ENCODE peak calls at places on chromosome 4, in nine cellular contexts. K is MM.1S, C is heart left ventricle, P is endodermal cell, U is lower lobe of right lung, O is neural progenitor cell, Y is HCT116, V is neuronal stem cell, G is esophagus squamous epithelium. T is an unnamed sample. For H3K4me1, the result is how much of the 10 kb centered on the place peaks cover.

GRCh38 chr4:3786196-3786869 is 20.1 kb downstream of the ADRA2C start:
- DNase-seq in K (no peak), C (peak), P (no peak), U (no peak), O (no peak), Y (no peak), V (no peak), G (no peak), T (peak)

GRCh38 chr4:13396161-13396560 is 88.0 kb downstream of the RAB28 start:
- DNase-seq in K (no peak), C (no peak), P (no peak), U (no peak), O (no peak), Y (no peak), V (no peak), G (no peak), T (no peak)

GRCh38 chr4:71290074-71290473 is 48.7 kb upstream of the SLC4A4 start:
- DNase-seq in K (no peak), C (no peak), P (no peak), U (no peak), O (no peak), Y (no peak), V (no peak), G (no peak), T (no peak)

GRCh38 chr4:100016191-100016590 is 66.1 kb upstream of the H2AZ1 start:
- DNase-seq in K (no peak), C (no peak), P (no peak), U (no peak), O (no peak), Y (no peak), V (no peak), G (no peak), T (no peak)

GRCh38 chr4:185524888-185525863 is 10.1 kb downstream of the PDLIM3 start:
- DNase-seq in K (no peak), C (no peak), P (no peak), U (no peak), O (no peak), Y (no peak), V (no peak), G (no peak), T (no peak)

GRCh38 chr4:10593130-10593529 is 91.4 kb downstream of the CLNK start:
- DNase-seq in K (no peak), C (no peak), P (peak), U (no peak), O (peak), Y (peak), V (no peak), G (no peak), T (no peak)

GRCh38 chr4:151563194-151563593 is 154.2 kb downstream of the FHIP1A start:
- DNase-seq in K (no peak), C (no peak), P (no peak), U (no peak), O (no peak), Y (no peak), V (no peak), G (no peak), T (peak)

GRCh38 chr4:172962564-172963353 is 205.9 kb upstream of the GALNT7 start:
- DNase-seq in K (no peak), C (no peak), P (no peak), U (no peak), O (no peak), Y (no peak), V (no peak), G (no peak), T (peak)

GRCh38 chr4:106614446-106614845 is 245.9 kb upstream of the GIMD1 start:
- DNase-seq in K (no peak), C (no peak), P (no peak), U (no peak), O (no peak), Y (no peak), V (no peak), G (no peak), T (no peak)

GRCh38 chr4:141636771-141637460 is 533 bp downstream of the IL15 start:
- DNase-seq in K (peak), C (peak), P (peak), U (peak), O (peak), Y (peak), V (peak), G (no peak), T (peak)

GRCh38 chr4:152164561-152164960 is 371.3 kb downstream of the FBXW7 start:
- DNase-seq in K (no peak), C (no peak), P (no peak), U (no peak), O (no peak), Y (no peak), V (no peak), G (no peak), T (no peak)

GRCh38 chr4:1370321-1371124 is 23.5 kb downstream of the UVSSA start:
- DNase-seq in K (no peak), C (no peak), P (peak), U (peak), O (no peak), Y (no peak), V (no peak), G (no peak), T (no peak)

GRCh38 chr4:40150932-40151331 is 45.9 kb upstream of the RHOH start:
- DNase-seq in K (no peak), C (no peak), P (no peak), U (no peak), O (no peak), Y (no peak), V (no peak), G (no peak), T (peak)

GRCh38 chr4:153151535-153152452 is 52.4 kb upstream of the TRIM2 start:
- DNase-seq in K (no peak), C (no peak), P (peak), U (peak), O (peak), Y (no peak), V (peak), G (no peak), T (peak)

GRCh38 chr4:19774690-19775256 is 476.9 kb upstream of the SLIT2 start:
- DNase-seq in K (no peak), C (no peak), P (no peak), U (no peak), O (no peak), Y (no peak), V (no peak), G (no peak), T (no peak)

GRCh38 chr4:48360966-48361470 is 19.7 kb downstream of the SLAIN2 start:
- DNase-seq in K (no peak), C (no peak), P (no peak), U (no peak), O (no peak), Y (no peak), V (no peak), G (no peak), T (no peak)

GRCh38 chr4:161522031-161522430 is 641.8 kb downstream of the FSTL5 start:
- DNase-seq in K (no peak), C (no peak), P (no peak), U (no peak), O (no peak), Y (no peak), V (no peak), G (no peak), T (peak)

GRCh38 chr4:53010320-53010719 is 148.2 kb downstream of the RASL11B start:
- DNase-seq in K (no peak), C (peak), P (no peak), U (no peak), O (no peak), Y (no peak), V (no peak), G (no peak), T (no peak)

GRCh38 chr4:176406297-176406696 is 86.5 kb downstream of the SPCS3 start:
- DNase-seq in K (no peak), C (no peak), P (no peak), U (no peak), O (no peak), Y (no peak), V (no peak), G (no peak), T (no peak)

GRCh38 chr4:176400816-176401461 is 81.2 kb downstream of the SPCS3 start:
- DNase-seq in K (no peak), C (no peak), P (no peak), U (no peak), O (no peak), Y (no peak), V (no peak), G (no peak), T (no peak)

GRCh38 chr4:176409627-176410026 is 89.9 kb downstream of the SPCS3 start:
- DNase-seq in K (no peak), C (no peak), P (no peak), U (no peak), O (no peak), Y (no peak), V (no peak), G (no peak), T (no peak)

GRCh38 chr4:176406736-176407135 is 87.0 kb downstream of the SPCS3 start:
- DNase-seq in K (no peak), C (no peak), P (no peak), U (no peak), O (no peak), Y (no peak), V (no peak), G (no peak), T (no peak)

GRCh38 chr4:176404591-176404990 is 84.8 kb downstream of the SPCS3 start:
- DNase-seq in K (no peak), C (no peak), P (no peak), U (no peak), O (no peak), Y (no peak), V (no peak), G (no peak), T (no peak)
- H3K4me1 ChIP-seq in K (under half), C (under half), P (under half), U (under half), O (under half), Y (under half), V (under half), G (under half), T (under half)

DNA sequence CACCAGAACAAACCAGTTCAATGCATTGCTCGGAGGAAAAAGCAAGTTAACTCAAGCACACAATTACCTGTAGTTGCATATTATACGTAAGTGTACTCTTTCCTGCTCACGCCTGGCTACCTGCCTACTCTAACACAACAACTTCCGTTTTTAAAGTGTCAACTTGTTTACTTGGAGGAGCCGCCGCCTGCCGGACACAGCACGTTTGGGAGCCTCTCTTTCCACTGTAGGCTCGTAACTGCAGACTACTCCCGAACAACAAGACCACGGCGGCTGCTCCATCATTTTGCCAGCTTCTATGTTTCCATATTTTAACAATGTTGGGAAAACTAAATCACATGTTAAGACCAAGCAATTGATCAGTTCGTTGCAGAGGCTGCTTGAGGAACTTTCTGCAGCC is 882 bp downstream of the MTNR1A start:
- DNase-seq in K (no peak), C (no peak), P (peak), U (no peak), O (peak), Y (peak), V (no peak), G (no peak), T (peak)
- H3K4me3 ChIP-seq in K (no peak), C (peak), P (peak), U (peak), O (peak), Y (peak), V (peak), G (peak), T (no peak)

DNA sequence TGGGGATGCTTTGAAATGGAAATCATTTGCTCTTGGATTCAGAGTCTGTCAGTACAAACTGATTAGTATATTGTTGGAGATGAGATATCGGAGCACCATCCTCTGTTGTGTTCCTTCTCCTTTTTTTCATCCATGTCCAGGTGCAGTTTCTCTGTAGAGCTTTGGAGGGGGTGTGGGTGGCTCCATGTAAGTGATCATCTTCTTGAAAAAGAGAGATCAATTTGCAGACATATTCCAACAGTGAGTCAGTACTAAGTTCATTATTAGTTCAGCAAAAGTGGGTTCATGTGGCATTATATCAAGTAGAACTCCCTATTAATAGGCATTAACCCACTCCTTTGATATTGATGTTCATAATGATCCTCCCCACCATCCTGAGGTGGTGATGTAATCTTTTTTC is 18.9 kb downstream of the FRAS1 start:
- DNase-seq in K (no peak), C (no peak), P (no peak), U (no peak), O (no peak), Y (no peak), V (no peak), G (no peak), T (no peak)
- H3K27ac ChIP-seq in K (no peak), C (no peak), P (no peak), U (no peak), O (no peak), Y (no peak), V (no peak), G (no peak), T (no peak)

GRCh38 chr4:7892212-7893019 is 47.2 kb downstream of the AFAP1 start:
- DNase-seq in K (no peak), C (peak), P (peak), U (no peak), O (peak), Y (no peak), V (no peak), G (no peak), T (no peak)
- H3K4me1 ChIP-seq in K (under half), C (under half), P (under half), U (under half), O (under half), Y (under half), V (under half), G (under half), T (under half)

GRCh38 chr4:132614682-132615081 is 534.4 kb upstream of the PCDH10 start:
- DNase-seq in K (no peak), C (no peak), P (no peak), U (no peak), O (no peak), Y (no peak), V (no peak), G (no peak), T (no peak)

GRCh38 chr4:132619968-132620367 is 529.1 kb upstream of the PCDH10 start:
- DNase-seq in K (no peak), C (no peak), P (no peak), U (no peak), O (no peak), Y (no peak), V (no peak), G (no peak), T (no peak)
- H3K4me3 ChIP-seq in K (no peak), C (no peak), P (no peak), U (no peak), O (no peak), Y (no peak), V (no peak), G (no peak), T (no peak)

DNA sequence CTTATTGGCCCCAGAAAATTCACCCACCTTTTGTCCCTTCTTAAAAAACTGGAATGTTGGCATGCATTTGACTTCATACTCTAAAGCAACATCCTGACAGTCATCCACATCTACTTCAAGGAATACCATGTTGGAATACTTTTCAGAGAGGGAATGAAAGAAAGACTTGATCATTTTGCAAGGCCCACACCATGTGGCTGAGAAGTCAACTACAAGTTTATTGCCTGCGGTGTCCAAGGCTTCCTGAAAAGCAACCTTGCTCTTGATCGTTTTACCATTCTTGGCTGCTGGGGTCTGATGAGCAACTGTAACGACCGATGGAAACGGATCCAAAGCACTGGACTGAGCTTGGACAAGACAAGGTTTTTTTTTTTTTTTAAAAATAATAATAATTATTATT is 9.3 kb downstream of the SEPTIN11 start:
- DNase-seq in K (no peak), C (no peak), P (no peak), U (no peak), O (no peak), Y (no peak), V (no peak), G (no peak), T (no peak)
- H3K27ac ChIP-seq in K (no peak), C (no peak), P (no peak), U (no peak), O (no peak), Y (no peak), V (no peak), G (no peak), T (no peak)

T was measured in small intestine.